ENCODE peak calls at places on chromosomes 7 and 10, in six cellular contexts. B is AG04450, N is brain microvascular endothelial cell, Z is colonic mucosa, I is PC-3, U is H9. Y is an unnamed sample.

GRCh38 chr10:124403548-124403947 is 15.2 kb downstream of the OAT start:
- DNase-seq in B (peak; percentile 45), N (peak; percentile 63), Z (no peak), I (peak; percentile 88), U (peak; percentile 79), Y (peak; percentile 98)

GRCh38 chr10:72066318-72067284 is 21.8 kb downstream of the SPOCK2 start:
- DNase-seq in B (no peak), N (no peak), Z (no peak), I (no peak), U (no peak), Y (no peak)

GRCh38 chr10:103192089-103192450 is 1.0 kb downstream of the NT5C2 start:
- DNase-seq in B (no peak), N (no peak), Z (no peak), I (no peak), U (no peak), Y (no peak)

GRCh38 chr10:19816420-19817250 is at the start of gene PLXDC2:
- DNase-seq in B (peak; percentile 20), N (peak; percentile 45), Z (peak; percentile 49), I (peak; percentile 9), U (peak; percentile 51), Y (peak; percentile 88)

GRCh38 chr10:98293550-98294269 is 25.7 kb upstream of the LOXL4 start:
- DNase-seq in B (no peak), N (no peak), Z (no peak), I (no peak), U (no peak), Y (no peak)

GRCh38 chr7:144384555-144385245 is 18.8 kb downstream of the NOBOX start:
- DNase-seq in B (no peak), N (peak; percentile 52), Z (peak; percentile 27), I (peak; percentile 4), U (peak; percentile 49), Y (peak; percentile 85)

GRCh38 chr7:130309986-130310385 is 17.0 kb downstream of the CPA4 start:
- DNase-seq in B (no peak), N (no peak), Z (no peak), I (no peak), U (no peak), Y (no peak)

GRCh38 chr10:20254078-20254477 is 437.8 kb downstream of the PLXDC2 start:
- DNase-seq in B (no peak), N (no peak), Z (no peak), I (no peak), U (no peak), Y (no peak)

GRCh38 chr10:78394050-78394449 is 360.4 kb downstream of the RPS24 start:
- DNase-seq in B (no peak), N (no peak), Z (no peak), I (no peak), U (no peak), Y (no peak)

GRCh38 chr10:100872034-100872791 is 40.5 kb upstream of the SLF2 start:
- DNase-seq in B (peak; percentile 37), N (peak; percentile 45), Z (peak; percentile 48), I (peak; percentile 38), U (peak; percentile 77), Y (peak; percentile 70)

GRCh38 chr10:33381897-33382578 is 47.6 kb upstream of the NRP1 start:
- DNase-seq in B (peak; percentile 70), N (no peak), Z (peak; percentile 36), I (no peak), U (no peak), Y (no peak)

GRCh38 chr7:133530682-133531081 is 277.8 kb downstream of the EXOC4 start:
- DNase-seq in B (no peak), N (peak; percentile 48), Z (no peak), I (no peak), U (no peak), Y (no peak)

GRCh38 chr7:114539575-114539974 is 125.0 kb downstream of the FOXP2 start:
- DNase-seq in B (no peak), N (peak; percentile 55), Z (peak; percentile 21), I (peak; percentile 16), U (no peak), Y (peak; percentile 28)

GRCh38 chr7:35725280-35725680 is 30.3 kb upstream of the HERPUD2 start:
- DNase-seq in B (no peak), N (no peak), Z (no peak), I (no peak), U (no peak), Y (no peak)

GRCh38 chr7:130096243-130096827 is 26.0 kb downstream of the KLHDC10 start:
- DNase-seq in B (no peak), N (no peak), Z (no peak), I (no peak), U (no peak), Y (no peak)

GRCh38 chr7:111089822-111090426 is 1.0 kb upstream of the LRRN3 start:
- DNase-seq in B (no peak), N (peak; percentile 13), Z (no peak), I (peak; percentile 65), U (no peak), Y (peak; percentile 56)

GRCh38 chr10:71233491-71233892 is 21.1 kb downstream of the UNC5B start:
- DNase-seq in B (no peak), N (no peak), Z (no peak), I (no peak), U (no peak), Y (peak; percentile 54)

GRCh38 chr10:106705576-106706526 is 458.7 kb downstream of the SORCS1 start:
- DNase-seq in B (peak; percentile 2), N (peak; percentile 22), Z (peak; percentile 69), I (peak; percentile 72), U (peak; percentile 60), Y (peak; percentile 80)

GRCh38 chr7:832292-832967 is at the start of gene SUN1:
- DNase-seq in B (no peak), N (peak; percentile 86), Z (no peak), I (peak; percentile 94), U (no peak), Y (peak; percentile 86)

GRCh38 chr10:73771722-73772279 is 10.0 kb upstream of the CHCHD1 start:
- DNase-seq in B (peak; percentile 36), N (peak; percentile 59), Z (peak; percentile 88), I (peak; percentile 96), U (peak; percentile 62), Y (peak; percentile 56)

GRCh38 chr7:147593271-147594057 is 997.1 kb upstream of the C7orf33 start:
- DNase-seq in B (no peak), N (no peak), Z (no peak), I (no peak), U (no peak), Y (no peak)

GRCh38 chr7:17368856-17369520 is 70.5 kb downstream of the AHR start:
- DNase-seq in B (no peak), N (no peak), Z (no peak), I (peak; percentile 20), U (no peak), Y (no peak)

GRCh38 chr10:69130251-69130650 is 6.3 kb downstream of the VPS26A start:
- DNase-seq in B (no peak), N (no peak), Z (no peak), I (no peak), U (no peak), Y (no peak)

GRCh38 chr10:110918633-110919348 is at the start of gene BBIP1:
- DNase-seq in B (peak; percentile 99), N (peak; percentile 100), Z (no peak), I (peak; percentile 98), U (no peak), Y (peak; percentile 100)

GRCh38 chr7:156460861-156461632 is 179.5 kb upstream of the RNF32 start:
- DNase-seq in B (no peak), N (no peak), Z (no peak), I (no peak), U (no peak), Y (no peak)

GRCh38 chr7:77580762-77581350 is 43.8 kb downstream of the PTPN12 start:
- DNase-seq in B (peak; percentile 3), N (peak; percentile 17), Z (no peak), I (no peak), U (no peak), Y (no peak)

GRCh38 chr7:44305564-44306507 is 19.6 kb downstream of the CAMK2B start:
- DNase-seq in B (no peak), N (no peak), Z (peak; percentile 11), I (no peak), U (no peak), Y (no peak)

GRCh38 chr10:108545921-108546320 is 1377.4 kb downstream of the XPNPEP1 start:
- DNase-seq in B (no peak), N (no peak), Z (no peak), I (no peak), U (peak; percentile 46), Y (peak; percentile 25)

GRCh38 chr10:32187686-32188085 is 131.5 kb upstream of the KIF5B start:
- DNase-seq in B (no peak), N (no peak), Z (no peak), I (no peak), U (no peak), Y (no peak)

GRCh38 chr7:127251458-127252379 is 1.0 kb downstream of the GRM8 start:
- DNase-seq in B (no peak), N (no peak), Z (peak; percentile 35), I (no peak), U (peak; percentile 45), Y (peak; percentile 34)

GRCh38 chr7:28061824-28062196 is 118.8 kb downstream of the JAZF1 start:
- DNase-seq in B (no peak), N (no peak), Z (no peak), I (no peak), U (no peak), Y (no peak)

DNA sequence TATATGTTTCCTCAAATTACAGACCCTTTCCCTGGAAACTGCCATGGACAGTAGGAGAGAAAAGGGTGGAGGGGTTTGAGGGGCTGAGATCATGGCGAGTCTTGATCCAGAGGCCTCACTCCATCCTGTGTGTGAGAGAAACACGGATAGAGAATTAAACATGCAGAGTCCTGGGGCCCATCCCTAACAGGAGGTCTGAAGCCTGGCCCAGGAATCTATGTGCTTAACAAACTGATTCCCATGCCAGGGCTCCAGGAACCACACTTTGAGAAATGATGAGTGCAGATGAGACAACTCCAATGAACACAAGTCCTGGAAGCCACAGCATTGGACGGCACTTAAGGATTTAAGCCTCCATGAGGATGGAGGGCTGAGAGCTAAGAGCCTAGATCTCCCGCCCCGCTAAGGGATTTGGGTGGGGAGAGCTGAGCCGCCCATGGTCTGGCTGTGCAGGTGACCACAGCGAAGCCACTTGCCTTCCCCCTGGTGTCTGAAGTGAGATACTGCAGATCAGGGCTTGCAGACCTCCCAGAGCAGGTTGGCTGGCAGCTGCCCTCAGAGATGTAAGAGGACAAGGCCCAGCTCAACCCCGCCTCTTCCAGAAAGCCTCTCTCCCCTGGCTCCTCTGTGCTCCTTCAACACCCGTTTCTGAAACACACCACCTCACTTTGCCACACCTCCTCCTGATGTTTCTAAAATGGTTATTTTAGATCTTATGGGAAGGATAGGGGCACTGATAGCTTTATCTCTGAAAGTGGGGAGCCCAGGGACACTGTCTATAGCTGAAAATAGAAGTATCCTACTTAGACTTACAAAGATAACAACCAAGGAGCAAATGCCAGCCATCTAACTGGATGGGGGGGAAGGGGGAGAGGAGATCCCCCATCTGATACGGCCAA is 24.8 kb upstream of the EIF5AL1 start:
- DNase-seq in B (no peak), N (peak; percentile 40), Z (peak; percentile 49), I (peak; percentile 97), U (peak; percentile 95), Y (peak; percentile 96)
- H3K27ac ChIP-seq in B (peak overlapping the region; percentile 88), N (peak overlapping the region; percentile 56), Z (peak overlapping the region; percentile 39), I (peak overlapping the region; percentile 30), U (no peak overlapping the region), Y (no peak overlapping the region)

GRCh38 chr7:101940151-101940550 is 122.7 kb downstream of the CUX1 start:
- DNase-seq in B (no peak), N (no peak), Z (no peak), I (no peak), U (no peak), Y (no peak)
- H3K27ac ChIP-seq in B (no peak overlapping the region), N (no peak overlapping the region), Z (peak overlapping the region; percentile 79), I (peak overlapping the region; percentile 98), U (no peak overlapping the region), Y (peak overlapping the region; percentile 36)

GRCh38 chr7:47149971-47150370 is 431.9 kb downstream of the TNS3 start:
- DNase-seq in B (no peak), N (no peak), Z (no peak), I (no peak), U (no peak), Y (no peak)
- H3K27ac ChIP-seq in B (no peak overlapping the region), N (no peak overlapping the region), Z (no peak overlapping the region), I (no peak overlapping the region), U (no peak overlapping the region), Y (no peak overlapping the region)

GRCh38 chr7:150631084-150631824 is 931 bp downstream of the GIMAP6 start:
- DNase-seq in B (no peak), N (no peak), Z (no peak), I (no peak), U (no peak), Y (no peak)
- H3K27ac ChIP-seq in B (no peak overlapping the region), N (no peak overlapping the region), Z (peak overlapping the region; percentile 50), I (no peak overlapping the region), U (no peak overlapping the region), Y (no peak overlapping the region)

Y was measured in mesendoderm.